ENCODE peak calls at places on chromosomes 11 and 22, in six cellular contexts. P, Z, H, U, M and G are unnamed samples.

GRCh38 chr11:120335596-120335927 is 651 bp upstream of the ARHGEF12 start:
- DNase-seq in H (no peak), Z (no peak), M (no peak), U (no peak), P (no peak), G (no peak)

GRCh38 chr22:44338183-44338812 is 25.5 kb upstream of the SHISAL1 start:
- DNase-seq in P (no peak), M (peak; percentile 33), Z (peak; percentile 28), H (no peak), U (no peak), G (no peak)

GRCh38 chr11:36763187-36763586 is 165.2 kb upstream of the RAG2 start:
- DNase-seq in P (no peak), H (no peak), Z (no peak), U (no peak), M (no peak), G (no peak)

GRCh38 chr22:19691721-19692341 is 22.5 kb upstream of the SEPTIN5 start:
- DNase-seq in H (peak; percentile 56), Z (peak; percentile 55), P (no peak), M (no peak), U (no peak), G (no peak)

GRCh38 chr22:45518580-45518991 is 15.9 kb downstream of the FBLN1 start:
- DNase-seq in M (no peak), U (no peak), Z (no peak), P (no peak), H (peak; percentile 84), G (no peak)

GRCh38 chr11:75668508-75669297 is at the start of gene MAP6:
- DNase-seq in M (peak; percentile 27), P (no peak), U (no peak), H (peak; percentile 24), Z (peak; percentile 29), G (no peak)

GRCh38 chr22:36343720-36344105 is 44.1 kb downstream of the MYH9 start:
- DNase-seq in U (no peak), M (no peak), P (no peak), H (no peak), Z (no peak), G (no peak)

GRCh38 chr11:1916132-1916985 is 3.1 kb upstream of the TNNT3 start:
- DNase-seq in H (no peak), M (no peak), P (no peak), U (no peak), Z (no peak), G (no peak)

GRCh38 chr22:43343262-43343988 is at the start of gene SCUBE1:
- DNase-seq in H (peak; percentile 85), Z (peak; percentile 63), M (peak; percentile 52), P (peak; percentile 67), U (no peak), G (no peak)

GRCh38 chr11:76672431-76673163 is 2.0 kb upstream of the LRRC32 start:
- DNase-seq in P (no peak), U (no peak), H (no peak), M (no peak), Z (no peak), G (no peak)

GRCh38 chr11:10407055-10407454 is 48.0 kb upstream of the AMPD3 start:
- DNase-seq in H (no peak), M (no peak), Z (no peak), U (no peak), P (no peak), G (no peak)

GRCh38 chr11:64291746-64292457 is 800 bp downstream of the KCNK4 start:
- DNase-seq in H (no peak), P (no peak), M (no peak), Z (no peak), U (no peak), G (no peak)
- TF ChIP-seq CTCF in H (no peak), P (no peak), M (no peak), Z (no peak), U (no peak), G (no peak)

GRCh38 chr11:84261707-84262106 is 975.5 kb upstream of the CCDC90B start:
- DNase-seq in P (no peak), Z (no peak), U (no peak), H (peak; percentile 63), M (no peak), G (no peak)
- TF ChIP-seq CTCF in P (peak; percentile 36), Z (no peak), U (no peak), H (no peak), M (peak; percentile 38), G (no peak)

GRCh38 chr11:107752954-107753822 is 41.3 kb upstream of the SLN start:
- DNase-seq in U (no peak), H (no peak), M (no peak), P (no peak), Z (no peak), G (no peak)
- TF ChIP-seq CTCF in U (no peak), H (no peak), M (no peak), P (no peak), Z (no peak), G (no peak)

GRCh38 chr11:889686-890475 is 20.7 kb downstream of the CHID1 start:
- DNase-seq in M (no peak), Z (no peak), H (no peak), P (no peak), U (no peak), G (no peak)

GRCh38 chr11:890794-891600 is 19.6 kb downstream of the CHID1 start:
- DNase-seq in U (no peak), M (no peak), H (no peak), P (no peak), Z (no peak), G (no peak)

GRCh38 chr11:893008-893654 is 17.5 kb downstream of the CHID1 start:
- DNase-seq in P (no peak), U (no peak), H (no peak), M (no peak), Z (no peak), G (no peak)

GRCh38 chr11:894575-895201 is 15.9 kb downstream of the CHID1 start:
- DNase-seq in Z (no peak), H (no peak), U (no peak), M (no peak), P (no peak), G (no peak)

DNA sequence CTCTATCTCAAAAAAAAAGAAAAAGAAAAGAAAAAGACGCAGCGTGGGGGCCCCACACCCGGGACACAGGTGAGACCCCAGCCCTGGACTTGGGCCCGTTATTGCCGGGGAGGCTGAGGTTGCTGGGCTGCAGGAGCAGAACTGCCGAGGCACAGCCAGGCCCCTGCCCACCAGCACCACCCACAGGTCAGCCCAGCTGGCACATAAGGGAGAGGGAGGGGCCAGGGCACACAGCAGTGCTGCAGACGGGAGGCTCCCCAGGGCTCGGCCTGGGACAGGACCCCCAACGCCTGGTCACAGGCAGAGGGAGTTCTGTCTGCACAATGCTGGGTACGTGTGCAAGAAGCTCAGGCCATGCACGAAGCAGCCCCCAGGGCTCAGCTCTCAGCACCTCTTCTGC is 18.5 kb downstream of the CHID1 start:
- DNase-seq in Z (no peak), U (no peak), M (no peak), P (no peak), H (no peak), G (no peak)
- TF ChIP-seq CTCF in Z (no peak), U (no peak), M (no peak), P (no peak), H (no peak), G (no peak)

GRCh38 chr11:27717377-27717776 is 17.1 kb upstream of the BDNF start:
- DNase-seq in Z (no peak), P (no peak), U (no peak), M (no peak), H (no peak), G (no peak)
- TF ChIP-seq CTCF in Z (peak; percentile 31), P (no peak), U (no peak), M (no peak), H (no peak), G (peak; percentile 43)

DNA sequence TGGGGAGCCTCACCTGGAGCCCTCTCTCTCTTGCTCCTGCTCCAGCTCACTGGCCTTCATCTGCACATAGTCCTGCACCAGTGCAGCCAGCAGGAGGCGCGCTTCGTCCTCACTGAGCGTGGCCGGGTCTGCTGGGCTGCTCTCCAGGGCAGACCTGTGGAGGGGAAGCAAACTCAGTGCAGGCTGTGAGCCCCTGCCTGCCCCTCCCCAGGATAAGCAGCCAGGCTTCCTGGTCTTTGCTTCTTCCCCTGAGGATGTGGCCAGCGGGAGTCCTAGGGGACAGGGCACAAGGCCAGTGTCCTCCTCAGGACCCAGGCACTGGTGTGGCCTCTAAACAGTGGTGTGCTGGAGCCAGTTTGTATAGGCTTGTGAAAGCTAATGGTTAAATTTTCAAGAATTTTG is 2.2 kb downstream of the CALCA start:
- DNase-seq in P (no peak), Z (peak; percentile 77), M (peak; percentile 19), H (peak; percentile 78), U (no peak), G (no peak)
- TF ChIP-seq CTCF in P (peak; percentile 27), Z (peak; percentile 69), M (peak; percentile 49), H (peak; percentile 39), U (no peak), G (peak; percentile 60)

GRCh38 chr11:100574894-100575769 is 112.0 kb upstream of the ARHGAP42 start:
- DNase-seq in P (no peak), U (no peak), M (no peak), H (no peak), Z (no peak), G (no peak)
- TF ChIP-seq CTCF in P (peak; percentile 36), U (no peak), M (peak; percentile 61), H (no peak), Z (peak; percentile 17), G (peak; percentile 32)

GRCh38 chr11:44763111-44763820 is 36.5 kb downstream of the TSPAN18 start:
- DNase-seq in Z (no peak), M (no peak), U (peak; percentile 60), P (no peak), H (no peak), G (no peak)
- TF ChIP-seq CTCF in Z (no peak), M (no peak), U (no peak), P (no peak), H (no peak), G (no peak)